ENCODE peak calls at places on chromosomes 11 and 22, in ten cellular contexts. S is fibroblast of lung; L is hepatocyte; W is Caco-2; Z is GM12878; U is heart right ventricle; Y is iPS DF 6.9; M is neural progenitor cell; F is CD4-positive, alpha-beta T cell; A is esophagus squamous epithelium. X is an unnamed sample.

GRCh38 chr11:78256962-78257361 is 68.2 kb downstream of the USP35 start:
- DNase-seq in U (peak; percentile 75), Y (no peak), S (peak; percentile 89), F (no peak), Z (no peak), A (no peak), L (peak; percentile 45), M (no peak), W (no peak), X (peak; percentile 97)

GRCh38 chr11:35615911-35616900 is 2.1 kb upstream of the FJX1 start:
- DNase-seq in F (no peak), A (no peak), S (peak; percentile 80), M (peak; percentile 70), Y (no peak), U (no peak), L (peak; percentile 81), W (peak; percentile 20), Z (no peak), X (no peak)

GRCh38 chr22:39530692-39531331 is 1.7 kb downstream of the RPS19BP1 start:
- DNase-seq in M (peak; percentile 53), S (peak; percentile 54), F (no peak), A (no peak), W (peak; percentile 48), L (peak; percentile 68), Y (no peak), Z (no peak), U (no peak), X (no peak)

GRCh38 chr11:6817668-6818067 is 18.2 kb upstream of the OR6A2 start:
- DNase-seq in L (no peak), Y (no peak), S (no peak), F (no peak), M (peak; percentile 68), A (no peak), Z (no peak), W (no peak), U (no peak), X (no peak)

GRCh38 chr22:47215851-47216250 is 453.4 kb downstream of the TBC1D22A start:
- DNase-seq in Z (no peak), A (no peak), F (no peak), S (no peak), L (no peak), M (no peak), W (no peak), Y (no peak), U (no peak), X (no peak)

GRCh38 chr22:40641269-40641668 is 4.8 kb upstream of the MRTFA start:
- DNase-seq in S (no peak), L (no peak), F (no peak), Z (no peak), U (no peak), Y (no peak), A (no peak), W (no peak), M (no peak), X (no peak)

GRCh38 chr11:1707751-1708150 is 10.8 kb downstream of the KRTAP5-6 start:
- DNase-seq in W (no peak), Z (no peak), F (no peak), L (no peak), Y (no peak), S (no peak), U (no peak), M (no peak), A (no peak), X (no peak)

GRCh38 chr11:11069741-11070550 is 212.1 kb upstream of the ZBED5 start:
- DNase-seq in Y (no peak), A (no peak), S (no peak), W (no peak), U (no peak), F (no peak), L (peak; percentile 36), M (peak; percentile 45), Z (no peak), X (no peak)

GRCh38 chr22:46451741-46452140 is 85.7 kb downstream of the CELSR1 start:
- DNase-seq in M (no peak), Z (no peak), U (no peak), F (no peak), S (no peak), L (no peak), A (no peak), W (no peak), Y (no peak), X (no peak)

GRCh38 chr22:17830041-17830961 is 56.0 kb upstream of the BID start:
- DNase-seq in W (peak; percentile 89), Y (peak; percentile 58), S (peak; percentile 80), L (peak; percentile 90), A (peak; percentile 32), F (peak; percentile 76), Z (peak; percentile 51), M (peak; percentile 86), U (peak; percentile 83), X (peak; percentile 90)

GRCh38 chr11:112817376-112817775 is 143.8 kb upstream of the NCAM1 start:
- DNase-seq in Y (no peak), W (no peak), S (no peak), Z (no peak), F (no peak), A (no peak), U (no peak), M (peak; percentile 61), L (no peak), X (no peak)

GRCh38 chr11:44835979-44836378 is 109.2 kb downstream of the TSPAN18 start:
- DNase-seq in Y (no peak), Z (no peak), S (no peak), L (no peak), F (no peak), A (no peak), M (no peak), U (no peak), W (no peak), X (no peak)

GRCh38 chr22:50537765-50538164 is 7.9 kb upstream of the KLHDC7B start:
- DNase-seq in Z (no peak), A (no peak), L (no peak), Y (no peak), U (no peak), M (no peak), S (no peak), W (no peak), F (no peak), X (no peak)

GRCh38 chr22:23888615-23889401 is 5.4 kb upstream of the MIF start:
- DNase-seq in S (peak; percentile 42), M (peak; percentile 45), L (no peak), W (peak; percentile 44), Y (no peak), Z (no peak), U (no peak), A (no peak), F (no peak), X (no peak)

GRCh38 chr11:68471360-68472340 is 11.1 kb downstream of the PPP6R3 start:
- DNase-seq in M (no peak), L (no peak), S (no peak), U (no peak), W (no peak), Y (no peak), Z (peak; percentile 32), A (no peak), F (peak; percentile 19), X (no peak)

GRCh38 chr11:119091966-119092879 is 7.5 kb downstream of the HMBS start:
- DNase-seq in L (no peak), A (no peak), F (no peak), Y (no peak), M (no peak), U (no peak), W (no peak), Z (no peak), S (no peak), X (no peak)

GRCh38 chr11:65501005-65501529 is 2.2 kb downstream of the MALAT1 start:
- DNase-seq in Y (no peak), U (no peak), S (no peak), F (no peak), Z (no peak), A (no peak), L (no peak), M (no peak), W (no peak), X (no peak)

GRCh38 chr11:35389897-35390462 is 29.4 kb downstream of the SLC1A2 start:
- DNase-seq in M (no peak), Z (peak; percentile 17), S (no peak), A (no peak), L (no peak), U (no peak), F (no peak), Y (no peak), W (peak; percentile 20), X (no peak)

GRCh38 chr11:50333861-50334260 is 301.2 kb downstream of the OR4C45 start:
- DNase-seq in F (no peak), Z (no peak), Y (no peak), W (no peak), U (no peak), S (no peak), L (no peak), A (no peak), M (no peak), X (no peak)
- H3K9me3 ChIP-seq in F (no peaks in the 10 kb centered on the region), Z (no peaks in the 10 kb centered on the region), Y (no peaks in the 10 kb centered on the region), W (no peaks in the 10 kb centered on the region), U (no peaks in the 10 kb centered on the region), S (no peaks in the 10 kb centered on the region), L (peaks cover 3% of the 10 kb centered on the region), A (no peaks in the 10 kb centered on the region), M (peaks cover 15% of the 10 kb centered on the region), X (no peaks in the 10 kb centered on the region)

GRCh38 chr11:46801694-46802093 is 44.4 kb downstream of the CKAP5 start:
- DNase-seq in Z (no peak), U (no peak), F (no peak), S (no peak), L (no peak), Y (no peak), W (no peak), M (no peak), A (no peak), X (no peak)
- H3K9me3 ChIP-seq in Z (no peaks in the 10 kb centered on the region), U (no peaks in the 10 kb centered on the region), F (no peaks in the 10 kb centered on the region), S (no peaks in the 10 kb centered on the region), L (no peaks in the 10 kb centered on the region), Y (no peaks in the 10 kb centered on the region), W (no peaks in the 10 kb centered on the region), M (no peaks in the 10 kb centered on the region), A (no peaks in the 10 kb centered on the region), X (no peaks in the 10 kb centered on the region)

GRCh38 chr11:130337281-130338089 is 22.8 kb upstream of the ZBTB44 start:
- DNase-seq in Y (no peak), A (no peak), W (no peak), Z (no peak), L (no peak), M (no peak), U (no peak), F (no peak), S (no peak), X (no peak)
- H3K9me3 ChIP-seq in Y (no peaks in the 10 kb centered on the region), A (no peaks in the 10 kb centered on the region), W (peaks cover 26% of the 10 kb centered on the region), Z (peaks cover 3% of the 10 kb centered on the region), L (no peaks in the 10 kb centered on the region), M (no peaks in the 10 kb centered on the region), U (no peaks in the 10 kb centered on the region), F (peaks cover 7% of the 10 kb centered on the region), S (no peaks in the 10 kb centered on the region), X (no peaks in the 10 kb centered on the region)

DNA sequence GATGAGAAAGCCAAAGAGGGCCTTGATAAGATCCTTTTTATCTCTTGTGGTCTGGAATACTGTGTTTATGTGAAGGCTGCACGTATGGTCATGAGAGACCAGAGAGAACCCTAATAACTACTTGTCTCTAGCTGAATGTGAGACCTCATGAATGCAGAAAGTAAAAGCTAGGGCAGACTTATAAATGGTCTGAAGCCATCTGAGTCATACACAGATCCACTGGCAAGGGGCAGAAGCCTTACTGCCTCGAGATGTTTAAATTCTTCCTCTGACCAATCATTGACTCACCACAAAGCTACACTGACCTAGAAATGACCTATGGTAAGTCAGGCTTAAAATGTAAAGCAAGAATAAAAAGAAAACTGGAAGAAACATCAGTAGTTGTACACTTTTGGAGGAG is 22.7 kb upstream of the OR4B1 start:
- DNase-seq in A (no peak), W (no peak), U (no peak), Z (no peak), Y (no peak), F (no peak), M (no peak), S (peak; percentile 8), L (no peak), X (no peak)
- H3K9me3 ChIP-seq in A (no peaks in the 10 kb centered on the region), W (no peaks in the 10 kb centered on the region), U (no peaks in the 10 kb centered on the region), Z (no peaks in the 10 kb centered on the region), Y (peaks cover 2% of the 10 kb centered on the region), F (peaks cover 23% of the 10 kb centered on the region), M (peaks cover 11% of the 10 kb centered on the region), S (no peaks in the 10 kb centered on the region), L (no peaks in the 10 kb centered on the region), X (no peaks in the 10 kb centered on the region)

X was measured in right atrium auricular region.